ENCODE peak calls at places on chromosomes 6 and 20, in six cellular contexts. W, T, J, U, F and Y are unnamed samples.

GRCh38 chr6:80438728-80439127 is 332.3 kb downstream of the BCKDHB start:
- DNase-seq in W (peak), T (no peak), J (peak), U (no peak), F (no peak), Y (no peak)

GRCh38 chr6:51753635-51754034 is 333.8 kb downstream of the PKHD1 start:
- DNase-seq in W (no peak), T (no peak), J (peak), U (no peak), F (no peak), Y (peak)

GRCh38 chr20:49045440-49046086 is 549 bp upstream of the CSE1L start:
- DNase-seq in W (no peak), T (no peak), J (no peak), U (peak), F (peak), Y (no peak)

GRCh38 chr6:157644043-157644810 is 178.8 kb upstream of the SNX9 start:
- DNase-seq in W (peak), T (no peak), J (peak), U (peak), F (no peak), Y (no peak)

GRCh38 chr6:136647363-136647763 is 97.1 kb upstream of the MAP7 start:
- DNase-seq in W (no peak), T (no peak), J (peak), U (no peak), F (no peak), Y (peak)

GRCh38 chr6:105739764-105740163 is 336.9 kb upstream of the PREP start:
- DNase-seq in W (no peak), T (no peak), J (no peak), U (no peak), F (no peak), Y (no peak)

GRCh38 chr20:52012093-52012492 is 179.5 kb downstream of the ZFP64 start:
- DNase-seq in W (no peak), T (no peak), J (peak), U (no peak), F (no peak), Y (no peak)

GRCh38 chr6:137025786-137026730 is 18.7 kb downstream of the IL20RA start:
- DNase-seq in W (no peak), T (no peak), J (no peak), U (no peak), F (no peak), Y (no peak)

GRCh38 chr20:25207960-25208534 is 12.5 kb downstream of the ENTPD6 start:
- DNase-seq in W (no peak), T (no peak), J (no peak), U (no peak), F (no peak), Y (no peak)

GRCh38 chr20:53865905-53866786 is 204.2 kb downstream of the BCAS1 start:
- DNase-seq in W (peak), T (peak), J (peak), U (peak), F (peak), Y (no peak)

GRCh38 chr6:137853569-137854213 is 13.4 kb upstream of the TNFAIP3 start:
- DNase-seq in W (no peak), T (no peak), J (peak), U (no peak), F (no peak), Y (no peak)

GRCh38 chr6:106370639-106371038 is 10.1 kb downstream of the CRYBG1 start:
- DNase-seq in W (no peak), T (no peak), J (no peak), U (no peak), F (no peak), Y (no peak)

GRCh38 chr6:32845381-32845884 is 1.6 kb upstream of the PSMB8 start:
- DNase-seq in W (no peak), T (no peak), J (no peak), U (peak), F (no peak), Y (no peak)

GRCh38 chr6:52612336-52613096 is 35.7 kb upstream of the TRAM2 start:
- DNase-seq in W (peak), T (no peak), J (peak), U (no peak), F (no peak), Y (no peak)

GRCh38 chr6:45436544-45437440 is 59.1 kb upstream of the SUPT3H start:
- DNase-seq in W (no peak), T (no peak), J (peak), U (no peak), F (no peak), Y (peak)
- H3K4me3 ChIP-seq in W (no peak), T (no peak), J (peak), U (no peak), F (no peak), Y (no peak)

GRCh38 chr20:59177266-59178250 is 13.9 kb downstream of the ZNF831 start:
- DNase-seq in W (no peak), T (no peak), J (no peak), U (no peak), F (no peak), Y (no peak)
- H3K4me3 ChIP-seq in W (no peak), T (no peak), J (no peak), U (no peak), F (no peak), Y (no peak)

GRCh38 chr6:30360139-30360538 is 15.2 kb downstream of the RPP21 start:
- DNase-seq in W (no peak), T (no peak), J (no peak), U (no peak), F (no peak), Y (no peak)

GRCh38 chr6:30356519-30356918 is 11.6 kb downstream of the RPP21 start:
- DNase-seq in W (no peak), T (no peak), J (no peak), U (no peak), F (no peak), Y (no peak)

GRCh38 chr6:30359276-30359675 is 14.3 kb downstream of the RPP21 start:
- DNase-seq in W (no peak), T (no peak), J (no peak), U (no peak), F (no peak), Y (no peak)

GRCh38 chr6:30358340-30358679 is 13.4 kb downstream of the RPP21 start:
- DNase-seq in W (no peak), T (no peak), J (no peak), U (no peak), F (no peak), Y (no peak)

GRCh38 chr6:30357678-30358339 is 12.9 kb downstream of the RPP21 start:
- DNase-seq in W (peak), T (peak), J (peak), U (peak), F (no peak), Y (no peak)
- H3K4me3 ChIP-seq in W (peak), T (peak), J (peak), U (peak), F (no peak), Y (no peak)

GRCh38 chr20:36861875-36862801 is 13.8 kb upstream of the TLDC2 start:
- DNase-seq in W (peak), T (peak), J (peak), U (peak), F (peak), Y (no peak)
- H3K4me3 ChIP-seq in W (peak), T (peak), J (peak), U (peak), F (peak), Y (peak)

GRCh38 chr6:18380165-18380564 is 7.0 kb upstream of the RNF144B start:
- DNase-seq in W (no peak), T (no peak), J (no peak), U (no peak), F (no peak), Y (no peak)
- H3K4me3 ChIP-seq in W (no peak), T (no peak), J (no peak), U (no peak), F (no peak), Y (no peak)

GRCh38 chr20:4304601-4305000 is 289.2 kb upstream of the RNF24 start:
- DNase-seq in W (no peak), T (no peak), J (no peak), U (no peak), F (no peak), Y (no peak)
- H3K4me3 ChIP-seq in W (no peak), T (no peak), J (no peak), U (no peak), F (no peak), Y (no peak)

GRCh38 chr6:45328523-45328922 is 393 bp downstream of the RUNX2 start:
- DNase-seq in W (no peak), T (no peak), J (no peak), U (no peak), F (no peak), Y (no peak)

GRCh38 chr6:45323656-45324224 is 4.4 kb upstream of the RUNX2 start:
- DNase-seq in W (no peak), T (no peak), J (no peak), U (no peak), F (no peak), Y (no peak)

GRCh38 chr6:45326698-45327417 is 1.3 kb upstream of the RUNX2 start:
- DNase-seq in W (no peak), T (no peak), J (peak), U (no peak), F (no peak), Y (no peak)

DNA sequence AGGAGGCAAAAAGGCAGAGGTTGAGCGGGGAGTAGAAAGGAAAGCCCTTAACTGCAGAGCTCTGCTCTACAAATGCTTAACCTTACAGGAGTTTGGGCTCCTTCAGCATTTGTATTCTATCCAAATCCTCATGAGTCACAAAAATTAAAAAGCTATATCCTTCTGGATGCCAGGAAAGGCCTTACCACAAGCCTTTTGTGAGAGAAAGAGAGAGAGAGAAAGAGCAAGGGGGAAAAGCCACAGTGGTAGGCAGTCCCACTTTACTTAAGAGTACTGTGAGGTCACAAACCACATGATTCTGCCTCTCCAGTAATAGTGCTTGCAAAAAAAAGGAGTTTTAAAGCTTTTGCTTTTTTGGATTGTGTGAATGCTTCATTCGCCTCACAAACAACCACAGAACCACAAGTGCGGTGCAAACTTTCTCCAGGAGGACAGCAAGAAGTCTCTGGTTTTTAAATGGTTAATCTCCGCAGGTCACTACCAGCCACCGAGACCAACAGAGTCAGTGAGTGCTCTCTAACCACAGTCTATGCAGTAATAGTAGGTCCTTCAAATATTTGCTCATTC is at the start of gene RUNX2:
- DNase-seq in W (no peak), T (no peak), J (peak), U (no peak), F (no peak), Y (no peak)
- H3K4me3 ChIP-seq in W (no peak), T (peak), J (peak), U (peak), F (no peak), Y (no peak)

GRCh38 chr6:100726741-100727140 is 154.4 kb downstream of the ASCC3 start:
- DNase-seq in W (no peak), T (no peak), J (peak), U (no peak), F (no peak), Y (no peak)

GRCh38 chr6:100724696-100725095 is 156.4 kb downstream of the ASCC3 start:
- DNase-seq in W (no peak), T (no peak), J (no peak), U (no peak), F (no peak), Y (no peak)

GRCh38 chr6:100731411-100731810 is 149.7 kb downstream of the ASCC3 start:
- DNase-seq in W (no peak), T (no peak), J (no peak), U (no peak), F (no peak), Y (no peak)

GRCh38 chr6:100730001-100730400 is 151.1 kb downstream of the ASCC3 start:
- DNase-seq in W (no peak), T (no peak), J (no peak), U (no peak), F (no peak), Y (no peak)

GRCh38 chr6:100730581-100730980 is 150.5 kb downstream of the ASCC3 start:
- DNase-seq in W (no peak), T (no peak), J (peak), U (no peak), F (no peak), Y (no peak)
- H3K4me3 ChIP-seq in W (no peak), T (no peak), J (no peak), U (no peak), F (no peak), Y (no peak)

DNA sequence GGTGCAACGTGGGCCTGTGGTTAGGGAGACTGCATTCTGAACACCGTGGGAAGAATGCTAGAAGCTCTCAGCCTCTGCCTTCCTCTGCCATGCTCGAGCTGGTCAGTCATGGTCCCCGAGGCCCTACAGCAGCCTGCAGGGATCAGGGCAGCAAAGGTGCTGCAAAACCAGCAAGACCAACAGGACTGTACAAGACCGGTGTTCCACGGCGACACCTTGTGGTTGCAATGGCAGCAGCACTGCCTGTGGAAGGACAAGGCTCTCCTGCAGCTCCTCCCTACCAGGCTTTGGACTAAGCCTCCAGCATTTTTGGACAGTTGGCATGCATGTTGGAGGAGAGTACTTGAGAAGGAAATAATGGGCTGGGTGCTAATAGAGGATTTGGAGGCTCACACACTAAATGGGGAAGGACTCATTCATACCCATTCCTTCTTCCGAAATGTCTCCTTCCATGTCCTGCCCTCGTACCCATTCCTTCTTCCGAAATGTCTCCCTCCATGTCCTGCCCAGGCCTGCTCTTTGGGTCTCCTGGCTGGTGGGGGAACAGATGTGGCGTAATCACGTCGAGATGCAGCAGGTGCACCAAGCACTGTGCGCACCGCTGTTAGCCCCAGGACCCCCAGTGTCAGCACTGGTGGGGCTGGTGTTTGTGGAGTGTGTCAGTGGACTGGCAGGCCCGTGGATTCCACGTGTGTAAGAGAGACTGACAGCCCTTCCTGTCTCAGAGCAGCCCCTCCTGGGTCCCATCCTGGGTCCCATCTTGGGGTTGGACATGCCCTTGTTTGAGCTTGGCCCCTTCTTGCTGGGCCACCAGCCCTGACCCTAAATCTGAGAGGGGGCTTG is 18.6 kb upstream of the MYT1 start:
- DNase-seq in W (peak), T (no peak), J (no peak), U (peak), F (peak), Y (no peak)
- H3K4me3 ChIP-seq in W (no peak), T (no peak), J (no peak), U (no peak), F (no peak), Y (no peak)

DNA sequence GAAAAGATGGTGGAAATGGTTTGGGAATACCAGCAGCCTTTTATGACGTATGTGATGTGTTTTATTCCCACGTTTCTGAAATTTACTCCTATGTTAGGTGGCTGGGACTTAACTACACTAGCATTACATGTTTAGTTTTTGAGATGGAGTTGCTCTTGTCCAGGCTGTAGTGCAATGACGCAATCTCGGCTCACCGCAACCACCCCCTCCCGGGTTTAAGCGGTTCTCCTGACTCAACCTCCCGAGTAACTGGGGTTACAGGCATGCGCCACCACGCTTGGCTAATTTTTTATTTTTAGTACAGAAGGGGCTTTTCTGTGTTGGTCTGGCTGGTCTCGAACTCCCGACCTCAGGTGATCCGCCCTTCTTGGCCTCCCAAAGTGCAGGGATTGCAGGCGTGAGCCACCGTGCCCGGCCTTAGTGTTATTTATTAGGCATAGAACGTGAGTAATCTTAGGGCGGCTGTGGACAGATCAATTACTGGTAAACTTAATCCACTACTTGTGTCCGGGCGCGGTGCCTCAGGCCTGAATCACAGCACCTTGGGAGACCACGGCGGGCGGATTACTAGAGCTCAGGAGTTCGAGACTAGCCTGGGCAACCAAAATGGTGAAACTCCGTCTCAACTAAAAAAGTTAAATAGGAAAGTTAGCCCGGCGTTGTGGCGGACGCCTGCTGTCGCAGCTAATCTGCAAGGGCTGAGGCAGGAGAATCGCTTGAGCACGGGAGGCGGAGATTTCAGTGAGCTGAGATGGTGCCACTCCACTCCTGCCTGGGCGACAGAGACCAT is 123.8 kb upstream of the BTN3A2 start:
- DNase-seq in W (no peak), T (no peak), J (peak), U (no peak), F (no peak), Y (peak)
- H3K4me3 ChIP-seq in W (no peak), T (peak), J (peak), U (peak), F (peak), Y (peak)